ENCODE peak calls at places on chromosomes 5 and 9, in nine cellular contexts. R is SK-N-SH, M is Karpas-422, V is PC-3, L is GM23248, S is GM23338, P is PC-9, G is OCI-LY7, X is hepatocyte. K is an unnamed sample.

GRCh38 chr9:127077658-127077975 is 44.8 kb downstream of the ANGPTL2 start:
- DNase-seq in R (no peak), M (no peak), V (no peak), L (no peak), S (peak; percentile 18), P (no peak), G (no peak), X (no peak), K (no peak)

GRCh38 chr9:89153618-89154017 is 25.0 kb downstream of the SHC3 start:
- DNase-seq in R (no peak), M (no peak), V (peak; percentile 81), L (peak; percentile 95), S (no peak), P (peak; percentile 43), G (no peak), X (no peak), K (no peak)

GRCh38 chr9:81621111-81621510 is 68.2 kb downstream of the TLE1 start:
- DNase-seq in R (no peak), M (no peak), V (no peak), L (no peak), S (no peak), P (no peak), G (no peak), X (no peak), K (no peak)

GRCh38 chr5:19531374-19531952 is 456.5 kb downstream of the CDH18 start:
- DNase-seq in R (no peak), M (no peak), V (peak; percentile 92), L (peak; percentile 9), S (no peak), P (peak; percentile 92), G (no peak), X (no peak), K (peak; percentile 23)

GRCh38 chr5:109516385-109516784 is 106.6 kb upstream of the PJA2 start:
- DNase-seq in R (no peak), M (no peak), V (peak; percentile 45), L (peak; percentile 82), S (no peak), P (no peak), G (no peak), X (no peak), K (no peak)

GRCh38 chr9:127897194-127897692 is 2.2 kb downstream of the ST6GALNAC6 start:
- DNase-seq in R (peak; percentile 94), M (peak; percentile 87), V (no peak), L (peak; percentile 86), S (peak; percentile 93), P (peak; percentile 37), G (peak; percentile 72), X (peak; percentile 91), K (no peak)

GRCh38 chr9:70043689-70044449 is at the start of gene MAMDC2:
- DNase-seq in R (peak; percentile 45), M (no peak), V (no peak), L (peak; percentile 70), S (peak; percentile 73), P (peak; percentile 39), G (no peak), X (peak; percentile 58), K (peak; percentile 33)

GRCh38 chr9:26975728-26976707 is 19.8 kb downstream of the IFT74 start:
- DNase-seq in R (peak; percentile 10), M (peak; percentile 63), V (peak; percentile 47), L (peak; percentile 49), S (peak; percentile 88), P (peak; percentile 10), G (peak; percentile 20), X (peak; percentile 85), K (no peak)

GRCh38 chr5:15009420-15009819 is 137.8 kb upstream of the ANKH start:
- DNase-seq in R (peak; percentile 25), M (no peak), V (peak; percentile 98), L (peak; percentile 66), S (no peak), P (peak; percentile 63), G (no peak), X (peak; percentile 81), K (no peak)

GRCh38 chr9:87497604-87498045 is at the start of gene DAPK1:
- DNase-seq in R (peak; percentile 95), M (no peak), V (no peak), L (peak; percentile 40), S (peak; percentile 87), P (peak; percentile 81), G (no peak), X (peak; percentile 89), K (peak; percentile 85)

GRCh38 chr5:151123897-151124751 is 33.5 kb downstream of the ANXA6 start:
- DNase-seq in R (no peak), M (peak; percentile 96), V (peak; percentile 53), L (peak; percentile 45), S (no peak), P (peak; percentile 64), G (peak; percentile 97), X (no peak), K (no peak)

GRCh38 chr5:37840036-37840909 is at the start of gene GDNF:
- DNase-seq in R (peak; percentile 59), M (no peak), V (peak; percentile 41), L (peak; percentile 86), S (peak; percentile 72), P (no peak), G (no peak), X (peak; percentile 61), K (peak; percentile 76)

GRCh38 chr9:109725460-109725859 is 54.5 kb upstream of the PALM2AKAP2 start:
- DNase-seq in R (no peak), M (no peak), V (no peak), L (no peak), S (no peak), P (no peak), G (no peak), X (no peak), K (no peak)

GRCh38 chr9:109729513-109729912 is 50.5 kb upstream of the PALM2AKAP2 start:
- DNase-seq in R (no peak), M (no peak), V (no peak), L (no peak), S (no peak), P (no peak), G (no peak), X (no peak), K (no peak)

GRCh38 chr9:109730228-109730627 is 49.8 kb upstream of the PALM2AKAP2 start:
- DNase-seq in R (no peak), M (no peak), V (peak; percentile 94), L (peak; percentile 51), S (no peak), P (peak; percentile 20), G (no peak), X (peak; percentile 20), K (no peak)

GRCh38 chr9:109728696-109729300 is 51.2 kb upstream of the PALM2AKAP2 start:
- DNase-seq in R (no peak), M (no peak), V (no peak), L (peak; percentile 28), S (no peak), P (no peak), G (no peak), X (no peak), K (no peak)

GRCh38 chr9:109726122-109726521 is 53.9 kb upstream of the PALM2AKAP2 start:
- DNase-seq in R (no peak), M (no peak), V (no peak), L (no peak), S (no peak), P (no peak), G (no peak), X (no peak), K (peak; percentile 35)
- H3K9me2 ChIP-seq in R (no peaks in the 10 kb centered on the region), M (no peaks in the 10 kb centered on the region), V (no peaks in the 10 kb centered on the region), L (no peaks in the 10 kb centered on the region), S (no peaks in the 10 kb centered on the region), P (no peaks in the 10 kb centered on the region), G (no peaks in the 10 kb centered on the region), X (no peaks in the 10 kb centered on the region), K (no peaks in the 10 kb centered on the region)

DNA sequence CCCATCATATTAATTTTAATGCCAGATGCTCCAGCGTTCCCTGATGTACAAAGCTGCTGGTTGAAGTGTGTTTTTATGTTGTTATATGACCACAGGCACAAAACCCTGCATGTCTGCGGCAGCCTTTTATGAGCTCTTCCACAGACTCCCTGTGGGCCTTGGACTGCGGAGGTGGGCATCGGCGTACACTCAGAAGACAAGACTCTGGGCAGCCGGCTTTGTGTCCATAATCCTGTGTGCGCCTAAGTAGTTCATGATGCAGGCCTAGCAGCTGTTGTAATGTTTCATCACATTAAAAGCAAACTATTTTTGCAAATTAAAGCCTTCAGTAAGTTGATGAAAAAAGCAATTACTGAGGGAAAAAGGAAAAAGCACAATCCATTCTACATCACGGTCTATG is 78.8 kb downstream of the SEMA6A start:
- DNase-seq in R (no peak), M (no peak), V (no peak), L (no peak), S (no peak), P (no peak), G (no peak), X (no peak), K (no peak)
- H3K4me2 ChIP-seq in R (no peak overlapping the region), M (no peak overlapping the region), V (no peak overlapping the region), L (no peak overlapping the region), S (no peak overlapping the region), P (no peak overlapping the region), G (no peak overlapping the region), X (no peak overlapping the region), K (no peak overlapping the region)

GRCh38 chr5:97143715-97144114 is 1.3 kb upstream of the LIX1 start:
- DNase-seq in R (no peak), M (no peak), V (no peak), L (no peak), S (no peak), P (no peak), G (no peak), X (no peak), K (no peak)

GRCh38 chr5:97141539-97141938 is 872 bp downstream of the LIX1 start:
- DNase-seq in R (no peak), M (no peak), V (no peak), L (no peak), S (no peak), P (no peak), G (no peak), X (no peak), K (no peak)

GRCh38 chr5:97136471-97136870 is 5.9 kb downstream of the LIX1 start:
- DNase-seq in R (no peak), M (no peak), V (no peak), L (no peak), S (no peak), P (no peak), G (no peak), X (no peak), K (no peak)

GRCh38 chr5:97142521-97143254 is at the start of gene LIX1:
- DNase-seq in R (peak; percentile 68), M (peak; percentile 79), V (peak; percentile 63), L (peak; percentile 65), S (peak; percentile 89), P (peak; percentile 26), G (peak; percentile 75), X (peak; percentile 81), K (peak; percentile 30)

DNA sequence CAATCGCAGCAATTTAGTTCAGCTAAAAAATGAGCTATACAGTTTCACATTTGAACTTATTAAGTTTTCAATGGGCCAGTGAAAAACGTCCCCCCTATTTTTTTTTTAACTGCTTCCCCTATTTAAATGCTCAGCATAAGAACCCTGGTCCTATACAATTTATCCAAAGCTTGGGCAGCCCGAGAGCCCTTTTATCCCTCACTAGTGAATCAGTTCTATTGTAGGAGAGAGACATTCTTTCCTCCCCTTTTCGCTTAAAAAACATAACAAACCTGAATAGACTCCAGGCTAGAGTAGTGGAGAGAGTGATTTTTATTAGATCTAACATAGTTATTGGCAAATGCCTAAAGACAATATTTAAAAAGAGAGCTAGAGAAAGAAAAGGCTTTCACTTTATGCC is 1.4 kb downstream of the LIX1 start:
- DNase-seq in R (no peak), M (no peak), V (no peak), L (no peak), S (no peak), P (no peak), G (no peak), X (no peak), K (no peak)
- H3K4me1 ChIP-seq in R (peaks cover 3% of the 10 kb centered on the region), M (peaks cover 19% of the 10 kb centered on the region), V (no peaks in the 10 kb centered on the region), L (no peaks in the 10 kb centered on the region), S (peaks cover 15% of the 10 kb centered on the region), P (no peaks in the 10 kb centered on the region), G (peaks cover 5% of the 10 kb centered on the region), X (no peaks in the 10 kb centered on the region), K (no peaks in the 10 kb centered on the region)

GRCh38 chr5:74622122-74622521 is 18.4 kb downstream of the ENC1 start:
- DNase-seq in R (no peak), M (no peak), V (no peak), L (peak; percentile 21), S (no peak), P (no peak), G (no peak), X (no peak), K (no peak)
- H3K9me2 ChIP-seq in R (no peaks in the 10 kb centered on the region), M (no peaks in the 10 kb centered on the region), V (no peaks in the 10 kb centered on the region), L (no peaks in the 10 kb centered on the region), S (no peaks in the 10 kb centered on the region), P (no peaks in the 10 kb centered on the region), G (no peaks in the 10 kb centered on the region), X (no peaks in the 10 kb centered on the region), K (no peaks in the 10 kb centered on the region)

K was measured in MM.1S.